ENCODE peak calls at places on chromosomes 1 and 21, in seven cellular contexts. One of them, this sample, is unnamed.
A peak's percentile ranks its signal among the peaks of the same experiment; 100 is the strongest.

GRCh38 chr1:198443374-198444233 is 96.9 kb downstream of the ATP6V1G3 start:
- DNase-seq in nephron progenitor cell: no peak
- DNase-seq in mesothelial cell of epicardium: no peak
- DNase-seq in heart left ventricle: no peak
- DNase-seq in fibroblast of pulmonary artery: peak; percentile 97
- DNase-seq in HCT116: peak; percentile 98
- DNase-seq in HFFc6: peak; percentile 92
- DNase-seq in this sample: no peak

GRCh38 chr1:16386454-16387113 is 19.5 kb downstream of the SZRD1 start:
- DNase-seq in nephron progenitor cell: no peak
- DNase-seq in mesothelial cell of epicardium: no peak
- DNase-seq in heart left ventricle: no peak
- DNase-seq in fibroblast of pulmonary artery: peak; percentile 81
- DNase-seq in HCT116: no peak
- DNase-seq in HFFc6: peak; percentile 80
- DNase-seq in this sample: no peak

GRCh38 chr1:112706505-112707216 is at the start of gene RHOC:
- DNase-seq in nephron progenitor cell: peak; percentile 84
- DNase-seq in mesothelial cell of epicardium: no peak
- DNase-seq in heart left ventricle: peak; percentile 85
- DNase-seq in fibroblast of pulmonary artery: peak; percentile 42
- DNase-seq in HCT116: no peak
- DNase-seq in HFFc6: no peak
- DNase-seq in this sample: no peak

GRCh38 chr1:163395767-163396166 is 74.0 kb downstream of the NUF2 start:
- DNase-seq in nephron progenitor cell: no peak
- DNase-seq in mesothelial cell of epicardium: no peak
- DNase-seq in heart left ventricle: no peak
- DNase-seq in fibroblast of pulmonary artery: no peak
- DNase-seq in HCT116: no peak
- DNase-seq in HFFc6: no peak
- DNase-seq in this sample: no peak

GRCh38 chr1:192453360-192454045 is 122.1 kb upstream of the RGS1 start:
- DNase-seq in nephron progenitor cell: no peak
- DNase-seq in mesothelial cell of epicardium: no peak
- DNase-seq in heart left ventricle: no peak
- DNase-seq in fibroblast of pulmonary artery: peak; percentile 67
- DNase-seq in HCT116: no peak
- DNase-seq in HFFc6: no peak
- DNase-seq in this sample: no peak

GRCh38 chr1:57300186-57300585 is 123.7 kb downstream of the DAB1 start:
- DNase-seq in nephron progenitor cell: no peak
- DNase-seq in mesothelial cell of epicardium: no peak
- DNase-seq in heart left ventricle: no peak
- DNase-seq in fibroblast of pulmonary artery: no peak
- DNase-seq in HCT116: no peak
- DNase-seq in HFFc6: no peak
- DNase-seq in this sample: no peak

GRCh38 chr1:59008599-59009347 is 224.9 kb upstream of the JUN start:
- DNase-seq in nephron progenitor cell: no peak
- DNase-seq in mesothelial cell of epicardium: no peak
- DNase-seq in heart left ventricle: no peak
- DNase-seq in fibroblast of pulmonary artery: no peak
- DNase-seq in HCT116: no peak
- DNase-seq in HFFc6: no peak
- DNase-seq in this sample: no peak

GRCh38 chr1:227134686-227135314 is 183.5 kb downstream of the CDC42BPA start:
- DNase-seq in nephron progenitor cell: no peak
- DNase-seq in mesothelial cell of epicardium: no peak
- DNase-seq in heart left ventricle: no peak
- DNase-seq in fibroblast of pulmonary artery: peak; percentile 59
- DNase-seq in HCT116: no peak
- DNase-seq in HFFc6: no peak
- DNase-seq in this sample: no peak

GRCh38 chr1:2535455-2535854 is 5.4 kb upstream of the HES5 start:
- DNase-seq in nephron progenitor cell: no peak
- DNase-seq in mesothelial cell of epicardium: no peak
- DNase-seq in heart left ventricle: no peak
- DNase-seq in fibroblast of pulmonary artery: no peak
- DNase-seq in HCT116: no peak
- DNase-seq in HFFc6: no peak
- DNase-seq in this sample: no peak

GRCh38 chr1:52365091-52365745 is 787 bp downstream of the CC2D1B start:
- DNase-seq in nephron progenitor cell: peak; percentile 29
- DNase-seq in mesothelial cell of epicardium: no peak
- DNase-seq in heart left ventricle: peak; percentile 34
- DNase-seq in fibroblast of pulmonary artery: peak; percentile 60
- DNase-seq in HCT116: no peak
- DNase-seq in HFFc6: peak; percentile 55
- DNase-seq in this sample: no peak

GRCh38 chr21:41319273-41319672 is 2.7 kb downstream of the FAM3B start:
- DNase-seq in nephron progenitor cell: no peak
- DNase-seq in mesothelial cell of epicardium: no peak
- DNase-seq in heart left ventricle: no peak
- DNase-seq in fibroblast of pulmonary artery: no peak
- DNase-seq in HCT116: no peak
- DNase-seq in HFFc6: no peak
- DNase-seq in this sample: no peak

GRCh38 chr1:16189921-16190499 is 22.4 kb downstream of the ARHGEF19 start:
- DNase-seq in nephron progenitor cell: no peak
- DNase-seq in mesothelial cell of epicardium: no peak
- DNase-seq in heart left ventricle: no peak
- DNase-seq in fibroblast of pulmonary artery: no peak
- DNase-seq in HCT116: no peak
- DNase-seq in HFFc6: peak; percentile 14
- DNase-seq in this sample: no peak

GRCh38 chr1:6098303-6099215 is 52.9 kb downstream of the KCNAB2 start:
- DNase-seq in nephron progenitor cell: peak; percentile 1
- DNase-seq in mesothelial cell of epicardium: no peak
- DNase-seq in heart left ventricle: peak; percentile 46
- DNase-seq in fibroblast of pulmonary artery: peak; percentile 66
- DNase-seq in HCT116: no peak
- DNase-seq in HFFc6: peak; percentile 51
- DNase-seq in this sample: no peak

GRCh38 chr1:29196863-29197589 is 15.3 kb upstream of the SRSF4 start:
- DNase-seq in nephron progenitor cell: no peak
- DNase-seq in mesothelial cell of epicardium: no peak
- DNase-seq in heart left ventricle: no peak
- DNase-seq in fibroblast of pulmonary artery: peak; percentile 33
- DNase-seq in HCT116: no peak
- DNase-seq in HFFc6: peak; percentile 96
- DNase-seq in this sample: no peak

GRCh38 chr1:62355095-62355494 is 35.9 kb upstream of the KANK4 start:
- DNase-seq in nephron progenitor cell: no peak
- DNase-seq in mesothelial cell of epicardium: no peak
- DNase-seq in heart left ventricle: no peak
- DNase-seq in fibroblast of pulmonary artery: no peak
- DNase-seq in HCT116: no peak
- DNase-seq in HFFc6: no peak
- DNase-seq in this sample: no peak

GRCh38 chr1:211885746-211886522 is 55.4 kb upstream of the LPGAT1 start:
- DNase-seq in nephron progenitor cell: peak; percentile 21
- DNase-seq in mesothelial cell of epicardium: no peak
- DNase-seq in heart left ventricle: no peak
- DNase-seq in fibroblast of pulmonary artery: peak; percentile 10
- DNase-seq in HCT116: no peak
- DNase-seq in HFFc6: no peak
- DNase-seq in this sample: no peak

GRCh38 chr1:197614916-197615692 is 160.2 kb downstream of the DENND1B start:
- DNase-seq in nephron progenitor cell: peak; percentile 28
- DNase-seq in mesothelial cell of epicardium: no peak
- DNase-seq in heart left ventricle: no peak
- DNase-seq in fibroblast of pulmonary artery: peak; percentile 69
- DNase-seq in HCT116: peak; percentile 35
- DNase-seq in HFFc6: peak; percentile 39
- DNase-seq in this sample: no peak

GRCh38 chr1:45994423-45994822 is 138.0 kb downstream of the PIK3R3 start:
- DNase-seq in nephron progenitor cell: no peak
- DNase-seq in mesothelial cell of epicardium: no peak
- DNase-seq in heart left ventricle: no peak
- DNase-seq in fibroblast of pulmonary artery: no peak
- DNase-seq in HCT116: no peak
- DNase-seq in HFFc6: no peak
- DNase-seq in this sample: no peak

GRCh38 chr1:186636786-186637185 is 43.4 kb downstream of the PTGS2 start:
- DNase-seq in nephron progenitor cell: no peak
- DNase-seq in mesothelial cell of epicardium: no peak
- DNase-seq in heart left ventricle: no peak
- DNase-seq in fibroblast of pulmonary artery: no peak
- DNase-seq in HCT116: no peak
- DNase-seq in HFFc6: no peak
- DNase-seq in this sample: no peak

GRCh38 chr1:95578462-95578861 is 344.5 kb downstream of the RWDD3 start:
- DNase-seq in nephron progenitor cell: no peak
- DNase-seq in mesothelial cell of epicardium: no peak
- DNase-seq in heart left ventricle: no peak
- DNase-seq in fibroblast of pulmonary artery: peak; percentile 8
- DNase-seq in HCT116: no peak
- DNase-seq in HFFc6: no peak
- DNase-seq in this sample: no peak

GRCh38 chr1:227395391-227396028 is 77.2 kb upstream of the CDC42BPA start:
- DNase-seq in nephron progenitor cell: no peak
- DNase-seq in mesothelial cell of epicardium: no peak
- DNase-seq in heart left ventricle: no peak
- DNase-seq in fibroblast of pulmonary artery: no peak
- DNase-seq in HCT116: peak; percentile 61
- DNase-seq in HFFc6: no peak
- DNase-seq in this sample: no peak

GRCh38 chr1:65001238-65001792 is 35.0 kb upstream of the JAK1 start:
- DNase-seq in nephron progenitor cell: peak; percentile 63
- DNase-seq in mesothelial cell of epicardium: no peak
- DNase-seq in heart left ventricle: peak; percentile 87
- DNase-seq in fibroblast of pulmonary artery: peak; percentile 91
- DNase-seq in HCT116: no peak
- DNase-seq in HFFc6: peak; percentile 18
- DNase-seq in this sample: no peak

GRCh38 chr1:190170321-190170720 is 307.3 kb downstream of the BRINP3 start:
- DNase-seq in nephron progenitor cell: no peak
- DNase-seq in mesothelial cell of epicardium: no peak
- DNase-seq in heart left ventricle: no peak
- DNase-seq in fibroblast of pulmonary artery: peak; percentile 25
- DNase-seq in HCT116: no peak
- DNase-seq in HFFc6: no peak
- DNase-seq in this sample: no peak

DNA sequence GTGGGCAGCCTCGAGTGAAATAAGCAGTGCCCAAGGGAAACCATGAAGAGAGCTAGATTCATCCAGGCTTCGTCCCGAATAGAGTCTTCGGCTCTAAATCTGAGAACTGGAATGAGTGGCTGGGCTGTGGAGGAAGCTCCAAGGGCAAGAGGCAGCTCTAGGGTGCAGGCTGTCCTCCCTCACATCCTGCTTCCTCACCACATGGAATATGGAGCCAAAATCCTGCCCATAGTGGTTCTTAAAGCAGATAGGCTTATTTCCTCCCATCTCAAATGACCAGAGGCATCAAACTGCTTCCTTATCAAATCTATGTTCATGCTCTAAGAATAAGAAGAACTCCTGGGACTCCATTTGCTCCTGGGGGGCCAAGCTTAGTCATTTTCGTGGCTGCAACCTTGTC is 2.5 kb downstream of the IL24 start:
- DNase-seq in nephron progenitor cell: no peak
- DNase-seq in mesothelial cell of epicardium: no peak
- DNase-seq in heart left ventricle: no peak
- DNase-seq in fibroblast of pulmonary artery: peak; percentile 47
- DNase-seq in HCT116: no peak
- DNase-seq in HFFc6: no peak
- DNase-seq in this sample: no peak
- TF ChIP-seq CTCF in nephron progenitor cell: no peak
- TF ChIP-seq CTCF in mesothelial cell of epicardium: no peak
- TF ChIP-seq CTCF in heart left ventricle: no peak
- TF ChIP-seq CTCF in fibroblast of pulmonary artery: no peak
- TF ChIP-seq CTCF in HCT116: no peak
- TF ChIP-seq CTCF in HFFc6: no peak
- TF ChIP-seq CTCF in this sample: no peak

DNA sequence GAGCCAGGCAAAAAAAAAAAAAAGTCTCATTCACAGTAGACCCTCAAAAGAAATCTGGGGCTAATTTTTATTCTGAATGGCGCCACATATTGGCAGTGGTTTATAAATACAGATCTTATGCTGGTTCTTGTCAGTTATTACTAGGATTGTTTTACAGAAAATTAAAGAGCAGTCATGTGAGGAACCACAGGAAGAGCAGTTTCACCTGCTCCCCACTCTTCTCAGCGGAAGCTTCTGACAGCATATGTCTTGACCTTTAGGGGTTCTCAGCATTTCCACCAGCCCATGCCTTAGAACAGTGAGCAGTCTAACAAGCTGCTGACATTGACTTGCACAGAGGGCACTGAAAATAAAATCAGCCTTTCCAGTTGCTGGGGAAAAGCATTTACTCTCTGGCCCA is 144.4 kb downstream of the SYT2 start:
- DNase-seq in nephron progenitor cell: no peak
- DNase-seq in mesothelial cell of epicardium: no peak
- DNase-seq in heart left ventricle: no peak
- DNase-seq in fibroblast of pulmonary artery: no peak
- DNase-seq in HCT116: no peak
- DNase-seq in HFFc6: no peak
- DNase-seq in this sample: no peak
- TF ChIP-seq CTCF in nephron progenitor cell: no peak
- TF ChIP-seq CTCF in mesothelial cell of epicardium: no peak
- TF ChIP-seq CTCF in heart left ventricle: no peak
- TF ChIP-seq CTCF in fibroblast of pulmonary artery: no peak
- TF ChIP-seq CTCF in HCT116: no peak
- TF ChIP-seq CTCF in HFFc6: peak; percentile 27
- TF ChIP-seq CTCF in this sample: no peak

GRCh38 chr1:111570781-111571181 is 48.8 kb upstream of the RAP1A start:
- DNase-seq in nephron progenitor cell: peak; percentile 4
- DNase-seq in mesothelial cell of epicardium: no peak
- DNase-seq in heart left ventricle: no peak
- DNase-seq in fibroblast of pulmonary artery: no peak
- DNase-seq in HCT116: peak; percentile 19
- DNase-seq in HFFc6: peak; percentile 15
- DNase-seq in this sample: no peak
- TF ChIP-seq CTCF in nephron progenitor cell: peak; percentile 15
- TF ChIP-seq CTCF in mesothelial cell of epicardium: peak; percentile 57
- TF ChIP-seq CTCF in heart left ventricle: peak; percentile 20
- TF ChIP-seq CTCF in fibroblast of pulmonary artery: peak; percentile 30
- TF ChIP-seq CTCF in HCT116: peak; percentile 58
- TF ChIP-seq CTCF in HFFc6: peak; percentile 69
- TF ChIP-seq CTCF in this sample: peak; percentile 30

DNA sequence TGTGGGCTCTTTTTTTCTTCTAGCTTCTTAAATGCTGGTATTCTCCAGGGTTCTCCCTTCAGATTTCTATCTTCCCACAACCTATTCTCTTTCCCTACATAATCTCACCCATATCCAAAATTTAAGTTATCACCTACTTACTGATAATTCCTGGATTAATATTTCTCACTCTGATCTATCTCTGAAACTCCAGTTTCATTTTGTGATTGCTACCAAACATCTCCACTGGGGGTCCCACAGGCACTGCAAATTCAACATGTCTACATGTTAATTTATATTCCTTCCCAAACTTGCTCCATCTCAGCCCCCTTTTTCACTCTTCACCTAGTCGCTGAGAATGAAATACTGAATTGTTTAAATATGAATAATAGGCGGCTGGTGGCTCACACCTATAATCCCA is 9.9 kb upstream of the C1orf141 start:
- DNase-seq in nephron progenitor cell: no peak
- DNase-seq in mesothelial cell of epicardium: no peak
- DNase-seq in heart left ventricle: no peak
- DNase-seq in fibroblast of pulmonary artery: peak; percentile 31
- DNase-seq in HCT116: no peak
- DNase-seq in HFFc6: no peak
- DNase-seq in this sample: no peak
- TF ChIP-seq CTCF in nephron progenitor cell: peak; percentile 30
- TF ChIP-seq CTCF in mesothelial cell of epicardium: no peak
- TF ChIP-seq CTCF in heart left ventricle: no peak
- TF ChIP-seq CTCF in fibroblast of pulmonary artery: peak; percentile 60
- TF ChIP-seq CTCF in HCT116: peak; percentile 46
- TF ChIP-seq CTCF in HFFc6: peak; percentile 71
- TF ChIP-seq CTCF in this sample: peak; percentile 33

GRCh38 chr1:182783068-182783467 is 6.5 kb upstream of the NPL start:
- DNase-seq in nephron progenitor cell: peak; percentile 16
- DNase-seq in mesothelial cell of epicardium: no peak
- DNase-seq in heart left ventricle: no peak
- DNase-seq in fibroblast of pulmonary artery: no peak
- DNase-seq in HCT116: no peak
- DNase-seq in HFFc6: no peak
- DNase-seq in this sample: no peak
- TF ChIP-seq CTCF in nephron progenitor cell: no peak
- TF ChIP-seq CTCF in mesothelial cell of epicardium: no peak
- TF ChIP-seq CTCF in heart left ventricle: no peak
- TF ChIP-seq CTCF in fibroblast of pulmonary artery: peak; percentile 1
- TF ChIP-seq CTCF in HCT116: no peak
- TF ChIP-seq CTCF in HFFc6: no peak
- TF ChIP-seq CTCF in this sample: peak; percentile 20